ENCODE peak calls at places on chromosomes 4 and X, in four cellular contexts. V is ovary, Q is glutamatergic neuron, W is PC-3. G is an unnamed sample.

GRCh38 chrX:150365051-150365952 is 2.2 kb downstream of the MAMLD1 start:
- DNase-seq in V (peak), W (peak), Q (peak), G (peak)

GRCh38 chrX:64994131-64994798 is 18.0 kb upstream of the ZC4H2 start:
- DNase-seq in W (no peak), Q (no peak), V (no peak), G (no peak)

GRCh38 chrX:14051416-14051815 is 21.7 kb upstream of the GEMIN8 start:
- DNase-seq in Q (no peak), W (peak), V (no peak), G (no peak)

GRCh38 chrX:11164433-11164832 is 53.3 kb downstream of the HCCS start:
- DNase-seq in V (no peak), W (no peak), Q (no peak), G (no peak)

GRCh38 chr4:6134612-6135220 is 65.6 kb downstream of the JAKMIP1 start:
- DNase-seq in V (no peak), W (peak), Q (no peak), G (peak)

GRCh38 chr4:24007740-24008348 is 118.0 kb upstream of the PPARGC1A start:
- DNase-seq in V (no peak), W (no peak), Q (peak), G (no peak)

GRCh38 chr4:20723019-20723418 is 22.8 kb downstream of the PACRGL start:
- DNase-seq in W (peak), V (no peak), Q (no peak), G (peak)

GRCh38 chr4:137531951-137532868 is at the start of gene PCDH18:
- DNase-seq in V (peak), W (peak), Q (peak), G (peak)

GRCh38 chrX:130524476-130525194 is 122.8 kb downstream of the RBMX2 start:
- DNase-seq in Q (no peak), V (no peak), W (no peak), G (no peak)

DNA sequence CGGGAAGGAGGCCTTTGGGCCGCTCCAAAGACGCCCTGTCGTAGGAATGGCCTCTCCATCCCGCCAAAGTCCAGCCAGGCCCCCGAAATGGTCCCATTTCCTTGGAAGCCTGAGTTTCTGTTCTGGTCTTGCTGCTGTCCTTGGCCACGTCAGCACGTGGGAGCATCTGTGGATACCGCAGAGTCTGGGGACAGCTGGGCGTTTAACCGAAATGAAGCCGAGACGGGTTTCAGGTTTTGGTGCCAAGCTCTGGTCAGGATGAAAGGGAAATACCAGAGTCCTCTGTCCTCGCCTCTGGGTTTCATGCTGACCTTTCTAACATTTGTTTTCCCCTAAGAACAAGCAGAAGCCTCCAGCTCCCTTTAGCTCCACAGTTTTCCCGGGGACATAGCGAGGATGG is 19.7 kb downstream of the SHOX start:
- DNase-seq in W (no peak), V (no peak), Q (no peak), G (no peak)
- TF ChIP-seq CTCF in W (no peak), V (no peak), Q (no peak), G (no peak)

GRCh38 chrX:151510203-151510602 is 53.3 kb upstream of the PASD1 start:
- DNase-seq in V (no peak), W (no peak), Q (no peak), G (no peak)

DNA sequence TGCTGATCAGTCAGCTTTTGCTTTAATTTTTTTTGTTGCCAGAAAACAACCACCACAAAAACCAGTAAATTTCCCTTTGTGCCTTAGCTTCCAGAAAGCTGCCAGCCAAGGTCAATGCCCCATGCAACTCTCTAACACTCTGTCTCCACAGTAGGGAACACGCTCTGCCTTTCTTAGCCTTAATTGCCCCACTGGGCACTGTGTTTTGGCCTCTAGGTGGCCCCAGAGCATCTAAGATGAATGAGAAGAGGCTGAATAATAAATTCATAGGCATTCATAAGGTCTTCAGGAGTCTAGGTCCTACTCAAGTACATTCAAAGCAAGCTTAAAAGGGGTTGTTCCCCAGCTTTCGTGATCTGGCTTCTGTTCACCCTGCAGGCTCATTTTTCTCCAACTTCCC is 57.7 kb upstream of the PASD1 start:
- DNase-seq in W (peak), Q (peak), V (no peak), G (peak)
- TF ChIP-seq CTCF in W (peak), Q (no peak), V (no peak), G (peak)

DNA sequence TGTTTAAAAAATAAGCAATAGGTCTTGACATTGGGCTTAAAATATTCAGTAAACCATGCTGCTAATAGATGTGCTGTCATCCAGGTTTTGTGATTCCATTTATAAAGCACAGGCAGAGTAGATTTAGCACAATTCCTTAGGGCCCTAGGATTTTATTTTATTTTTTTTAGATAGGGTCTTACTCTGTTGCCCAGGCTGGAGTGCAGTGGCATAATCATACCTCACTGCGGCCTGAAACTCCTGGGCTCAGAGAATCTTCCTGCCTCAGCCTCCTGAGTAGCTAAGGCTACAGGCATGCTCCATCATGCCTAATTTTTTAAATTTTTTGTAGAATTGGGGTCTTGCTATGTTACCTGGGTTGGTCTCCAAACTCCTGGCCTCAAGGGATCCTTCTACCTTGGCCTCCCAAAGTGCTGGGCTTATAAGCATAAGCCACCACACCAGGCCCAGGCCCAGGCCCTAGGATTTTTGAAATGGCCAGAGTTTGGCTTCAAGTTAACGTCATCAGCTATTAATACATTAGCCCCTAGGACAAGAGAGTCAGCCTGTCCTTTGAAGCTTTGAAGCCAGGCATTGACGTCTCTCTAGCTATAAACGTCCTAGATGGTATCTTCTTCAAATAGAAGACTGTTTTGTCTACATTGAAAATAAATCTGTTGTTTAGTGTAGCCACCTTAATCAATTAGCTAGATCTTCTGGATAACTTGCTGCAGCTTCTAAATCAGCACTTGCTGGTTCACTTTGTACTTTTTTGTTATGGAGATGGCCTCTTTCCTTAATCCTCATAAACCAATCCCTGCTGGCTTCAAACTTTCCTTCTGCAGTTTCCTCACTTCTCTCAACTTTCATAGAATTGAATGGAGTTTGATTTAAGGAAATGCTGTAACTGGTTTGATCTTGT is 35.8 kb downstream of the EIF2S3 start:
- DNase-seq in W (no peak), V (no peak), Q (no peak), G (no peak)
- TF ChIP-seq CTCF in W (no peak), V (no peak), Q (no peak), G (no peak)

GRCh38 chr4:159017323-159018036 is 85.4 kb upstream of the RAPGEF2 start:
- DNase-seq in Q (no peak), V (no peak), W (no peak), G (no peak)
- TF ChIP-seq CTCF in Q (no peak), V (no peak), W (no peak), G (no peak)

GRCh38 chr4:143346208-143346607 is 9.5 kb downstream of the GAB1 start:
- DNase-seq in V (no peak), Q (no peak), W (peak), G (peak)
- TF ChIP-seq CTCF in V (no peak), Q (no peak), W (no peak), G (no peak)

GRCh38 chrX:124592745-124593144 is 246.4 kb downstream of the SH2D1A start:
- DNase-seq in V (no peak), W (no peak), Q (no peak), G (no peak)

GRCh38 chrX:124594017-124594651 is 247.8 kb downstream of the SH2D1A start:
- DNase-seq in W (peak), Q (no peak), V (no peak), G (peak)
- TF ChIP-seq CTCF in W (no peak), Q (no peak), V (no peak), G (no peak)

GRCh38 chr4:63563288-63564014 is 845.8 kb downstream of the TECRL start:
- DNase-seq in V (no peak), W (peak), Q (no peak), G (peak)
- TF ChIP-seq CTCF in V (no peak), W (peak), Q (no peak), G (no peak)

GRCh38 chrX:137823257-137823656 is 257.3 kb downstream of the ZIC3 start:
- DNase-seq in V (no peak), W (no peak), Q (no peak), G (no peak)
- TF ChIP-seq CTCF in V (no peak), W (peak), Q (peak), G (no peak)

GRCh38 chr4:75048208-75048879 is 115.4 kb downstream of the PARM1 start:
- DNase-seq in Q (peak), V (no peak), W (peak), G (peak)
- TF ChIP-seq CTCF in Q (peak), V (no peak), W (peak), G (peak)

DNA sequence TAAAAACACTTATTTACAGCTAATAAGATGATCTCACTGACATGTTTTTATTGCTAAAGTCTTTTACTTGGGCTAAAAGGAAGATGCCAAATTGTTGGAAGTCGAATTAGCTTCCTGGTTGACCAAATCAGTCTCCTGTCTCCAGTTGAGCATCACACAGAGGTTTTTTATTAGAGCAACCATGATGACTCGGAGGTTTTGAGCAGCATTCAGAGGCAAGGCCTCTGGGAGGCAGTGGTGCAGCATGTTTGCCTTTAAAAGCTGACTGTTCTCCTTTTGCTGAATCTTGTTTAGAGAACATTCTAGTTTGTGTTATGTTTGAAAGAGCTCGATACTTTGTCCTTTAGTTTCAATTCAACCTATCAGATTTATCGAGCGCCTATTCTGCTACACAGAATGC is 2.1 kb downstream of the UCHL1 start:
- DNase-seq in Q (peak), V (no peak), W (peak), G (peak)
- TF ChIP-seq CTCF in Q (no peak), V (no peak), W (peak), G (peak)

G was measured in MCF 10A.